ENCODE peak calls at places on chromosomes 6 and 20, in ten cellular contexts. I is stomach; C is renal cortical epithelial cell; P is stimulated activated CD4-positive, alpha-beta T cell treated with anti-CD3 and anti-CD28 coated beads, TNF-alpha, amount 100 ng/mL, for 1 hour; X is cardiac muscle cell; W is sigmoid colon; S is mucosa of descending colon; K is fibroblast of mammary gland; T is glutamatergic neuron; D is non-pigmented ciliary epithelial cell. E is an unnamed sample.

GRCh38 chr6:89357390-89357789 is 4.9 kb upstream of the UBE2J1 start:
- DNase-seq in I (no peak), C (no peak), P (no peak), X (no peak), W (no peak), S (no peak), K (no peak), T (no peak), D (no peak), E (no peak)

GRCh38 chr6:153131037-153131981 is at the start of gene RGS17:
- DNase-seq in I (peak; percentile 35), C (peak; percentile 40), P (no peak), X (peak; percentile 89), W (peak; percentile 77), S (no peak), K (peak; percentile 71), T (peak; percentile 79), D (no peak), E (no peak)

GRCh38 chr6:143061597-143062385 is 1.1 kb downstream of the AIG1 start:
- DNase-seq in I (no peak), C (peak; percentile 20), P (no peak), X (no peak), W (no peak), S (no peak), K (peak; percentile 56), T (no peak), D (no peak), E (no peak)

GRCh38 chr6:39357998-39358686 is 35.6 kb upstream of the KCNK16 start:
- DNase-seq in I (peak; percentile 67), C (peak; percentile 70), P (no peak), X (peak; percentile 82), W (peak; percentile 76), S (peak; percentile 65), K (peak; percentile 61), T (no peak), D (peak; percentile 27), E (peak; percentile 19)

GRCh38 chr6:18656506-18656905 is 269.4 kb downstream of the RNF144B start:
- DNase-seq in I (no peak), C (no peak), P (no peak), X (no peak), W (no peak), S (no peak), K (no peak), T (no peak), D (no peak), E (no peak)

GRCh38 chr6:63805808-63806572 is 170.4 kb downstream of the PHF3 start:
- DNase-seq in I (no peak), C (peak; percentile 98), P (no peak), X (no peak), W (no peak), S (no peak), K (peak; percentile 96), T (no peak), D (peak; percentile 64), E (peak; percentile 90)

GRCh38 chr6:56549014-56549413 is 93.7 kb downstream of the DST start:
- DNase-seq in I (no peak), C (peak; percentile 36), P (no peak), X (no peak), W (no peak), S (peak; percentile 25), K (peak; percentile 45), T (no peak), D (no peak), E (no peak)

GRCh38 chr6:16270178-16270794 is 31.9 kb downstream of the GMPR start:
- DNase-seq in I (no peak), C (peak; percentile 34), P (no peak), X (no peak), W (no peak), S (no peak), K (no peak), T (no peak), D (no peak), E (no peak)

GRCh38 chr6:11636121-11636520 is 98.6 kb downstream of the TMEM170B start:
- DNase-seq in I (peak; percentile 80), C (no peak), P (no peak), X (no peak), W (no peak), S (no peak), K (no peak), T (no peak), D (no peak), E (no peak)

GRCh38 chr6:149152521-149152920 is 165.0 kb upstream of the TAB2 start:
- DNase-seq in I (no peak), C (no peak), P (no peak), X (no peak), W (no peak), S (no peak), K (no peak), T (no peak), D (no peak), E (no peak)

GRCh38 chr20:23273776-23274175 is 76.8 kb upstream of the NXT1 start:
- DNase-seq in I (no peak), C (no peak), P (no peak), X (no peak), W (no peak), S (no peak), K (no peak), T (no peak), D (no peak), E (no peak)

GRCh38 chr6:149852180-149852579 is 12.0 kb downstream of the LRP11 start:
- DNase-seq in I (no peak), C (peak; percentile 55), P (no peak), X (no peak), W (no peak), S (no peak), K (no peak), T (no peak), D (no peak), E (no peak)

GRCh38 chr6:164640946-164641345 is 668.5 kb downstream of the C6orf118 start:
- DNase-seq in I (no peak), C (no peak), P (no peak), X (no peak), W (no peak), S (no peak), K (no peak), T (no peak), D (no peak), E (no peak)

GRCh38 chr20:10007158-10007557 is 27.6 kb upstream of the ANKEF1 start:
- DNase-seq in I (no peak), C (no peak), P (no peak), X (no peak), W (no peak), S (no peak), K (no peak), T (no peak), D (no peak), E (no peak)

GRCh38 chr6:40579101-40579500 is 8.1 kb downstream of the LRFN2 start:
- DNase-seq in I (no peak), C (no peak), P (no peak), X (no peak), W (no peak), S (no peak), K (no peak), T (no peak), D (no peak), E (no peak)

GRCh38 chr6:112086744-112087135 is 542 bp downstream of the TUBE1 start:
- DNase-seq in I (no peak), C (peak; percentile 69), P (no peak), X (peak; percentile 21), W (no peak), S (peak; percentile 12), K (peak; percentile 67), T (no peak), D (no peak), E (peak; percentile 33)

GRCh38 chr20:20393207-20393606 is 25.3 kb downstream of the INSM1 start:
- DNase-seq in I (no peak), C (no peak), P (no peak), X (no peak), W (no peak), S (no peak), K (peak; percentile 52), T (no peak), D (peak; percentile 27), E (no peak)

GRCh38 chr20:5402903-5403531 is 86.3 kb upstream of the PROKR2 start:
- DNase-seq in I (no peak), C (no peak), P (no peak), X (peak; percentile 19), W (no peak), S (peak; percentile 40), K (peak; percentile 11), T (peak; percentile 43), D (no peak), E (no peak)

GRCh38 chr20:62710886-62711702 is 2.5 kb downstream of the NTSR1 start:
- DNase-seq in I (peak; percentile 62), C (no peak), P (no peak), X (no peak), W (peak; percentile 89), S (no peak), K (no peak), T (no peak), D (no peak), E (no peak)

GRCh38 chr6:161437851-161438250 is 164.0 kb upstream of the AGPAT4 start:
- DNase-seq in I (no peak), C (no peak), P (no peak), X (no peak), W (no peak), S (no peak), K (peak; percentile 62), T (no peak), D (no peak), E (peak; percentile 49)

GRCh38 chr6:85364354-85364753 is 85.5 kb upstream of the NT5E start:
- DNase-seq in I (no peak), C (no peak), P (no peak), X (no peak), W (no peak), S (no peak), K (peak; percentile 85), T (no peak), D (peak; percentile 49), E (peak; percentile 69)

GRCh38 chr6:52407467-52407866 is 12.7 kb upstream of the EFHC1 start:
- DNase-seq in I (no peak), C (peak; percentile 66), P (no peak), X (peak; percentile 51), W (no peak), S (no peak), K (peak; percentile 63), T (no peak), D (no peak), E (no peak)

E was measured in HS-5.